ENCODE peak calls at places on chromosome 7, in five cellular contexts. A, B, T, E and I are unnamed samples.
A peak's percentile ranks its signal among the peaks of the same experiment; 100 is the strongest.

GRCh38 chr7:479115-479947 is 40.3 kb downstream of the PDGFA start:
- DNase-seq in A (no peak), B (no peak), T (peak; percentile 14), E (no peak), I (no peak)

GRCh38 chr7:71016387-71016786 is 115.6 kb upstream of the GALNT17 start:
- DNase-seq in A (no peak), B (no peak), T (no peak), E (no peak), I (no peak)

GRCh38 chr7:157009170-157009777 is 1.2 kb downstream of the MNX1 start:
- DNase-seq in A (no peak), B (no peak), T (no peak), E (peak; percentile 88), I (no peak)

GRCh38 chr7:92735707-92736106 is 100.7 kb downstream of the CDK6 start:
- DNase-seq in A (no peak), B (no peak), T (no peak), E (no peak), I (no peak)

GRCh38 chr7:125663961-125664360 is 734.3 kb upstream of the POT1 start:
- DNase-seq in A (no peak), B (no peak), T (no peak), E (no peak), I (no peak)

GRCh38 chr7:108598153-108598552 is 28.5 kb downstream of the DNAJB9 start:
- DNase-seq in A (peak; percentile 50), B (peak; percentile 68), T (no peak), E (no peak), I (no peak)

GRCh38 chr7:18064242-18064838 is 36.7 kb upstream of the PRPS1L1 start:
- DNase-seq in A (peak; percentile 31), B (no peak), T (no peak), E (no peak), I (peak; percentile 7)

GRCh38 chr7:158613481-158613880 is 25.9 kb upstream of the PTPRN2 start:
- DNase-seq in A (no peak), B (no peak), T (no peak), E (no peak), I (no peak)

GRCh38 chr7:100342761-100343160 is 15.2 kb upstream of the PILRB start:
- DNase-seq in A (no peak), B (peak; percentile 30), T (no peak), E (no peak), I (no peak)

GRCh38 chr7:105388373-105389089 is at the start of gene SRPK2:
- DNase-seq in A (peak; percentile 47), B (peak; percentile 84), T (peak; percentile 85), E (peak; percentile 89), I (no peak)

GRCh38 chr7:140084972-140085371 is 22.2 kb upstream of the PARP12 start:
- DNase-seq in A (no peak), B (no peak), T (no peak), E (no peak), I (no peak)

GRCh38 chr7:37284805-37285211 is 163.9 kb downstream of the ELMO1 start:
- DNase-seq in A (peak; percentile 17), B (peak; percentile 61), T (peak; percentile 34), E (peak; percentile 81), I (no peak)

GRCh38 chr7:9945882-9946281 is 1027.8 kb upstream of the PHF14 start:
- DNase-seq in A (peak; percentile 56), B (no peak), T (no peak), E (no peak), I (no peak)

GRCh38 chr7:43856996-43857395 is 12.3 kb downstream of the MRPS24 start:
- DNase-seq in A (no peak), B (no peak), T (no peak), E (no peak), I (no peak)

GRCh38 chr7:129789652-129790051 is 163.1 kb downstream of the UBE2H start:
- DNase-seq in A (no peak), B (no peak), T (no peak), E (no peak), I (no peak)

GRCh38 chr7:84364708-84365107 is 170.1 kb upstream of the SEMA3A start:
- DNase-seq in A (no peak), B (no peak), T (no peak), E (no peak), I (peak; percentile 60)

GRCh38 chr7:78510580-78511188 is 712.1 kb downstream of the PHTF2 start:
- DNase-seq in A (no peak), B (peak; percentile 73), T (peak; percentile 24), E (no peak), I (peak; percentile 30)

GRCh38 chr7:501526-501925 is 18.1 kb downstream of the PDGFA start:
- DNase-seq in A (no peak), B (no peak), T (no peak), E (no peak), I (no peak)